ENCODE peak calls at places on chromosomes 11 and 22, in eight cellular contexts. D is activated CD8-positive, alpha-beta memory T cell treated with anti-CD3 and anti-CD28 coated beads, Interleukin-2, amount 10 ng/mL, durations not matched to agents 7 days and 5 days; T is iris pigment epithelial cell; G is choroid plexus epithelial cell; A is glomerular endothelial cell; M is left colon; N is progenitor cell of endocrine pancreas; H is glutamatergic neuron. X is an unnamed sample.

GRCh38 chr22:50016988-50017700 is 4.6 kb upstream of the IL17REL start:
- DNase-seq in N (no peak), H (no peak), G (no peak), T (no peak), A (no peak), M (no peak), D (peak), X (peak)

GRCh38 chr22:38697055-38697980 is 3.4 kb downstream of the JOSD1 start:
- DNase-seq in M (peak), T (peak), H (no peak), N (no peak), G (peak), A (no peak), D (no peak), X (no peak)

GRCh38 chr11:33622231-33622630 is 78.4 kb downstream of the C11orf91 start:
- DNase-seq in A (no peak), G (peak), T (peak), M (no peak), H (no peak), D (no peak), N (no peak), X (no peak)

GRCh38 chr11:12005476-12005875 is 3.0 kb downstream of the DKK3 start:
- DNase-seq in T (peak), A (no peak), H (no peak), N (no peak), M (no peak), D (no peak), G (peak), X (no peak)

GRCh38 chr11:43561832-43562231 is 118.7 kb upstream of the HSD17B12 start:
- DNase-seq in A (no peak), T (no peak), N (no peak), D (no peak), M (no peak), G (no peak), H (no peak), X (no peak)

GRCh38 chr11:97269527-97269926 is 879.7 kb downstream of the JRKL start:
- DNase-seq in T (no peak), H (no peak), M (no peak), G (peak), D (no peak), A (no peak), N (no peak), X (no peak)

GRCh38 chr22:33684059-33684458 is 236.2 kb downstream of the LARGE1 start:
- DNase-seq in A (no peak), N (no peak), T (no peak), M (no peak), D (no peak), H (no peak), G (no peak), X (no peak)

GRCh38 chr22:31436132-31436531 is 36.7 kb downstream of the DRG1 start:
- DNase-seq in H (no peak), G (peak), M (no peak), A (no peak), N (no peak), D (no peak), T (no peak), X (no peak)

GRCh38 chr11:126284829-126285228 is 1.9 kb downstream of the TIRAP start:
- DNase-seq in A (peak), M (peak), H (no peak), D (peak), N (no peak), T (peak), G (peak), X (peak)

GRCh38 chr11:72421351-72421750 is 13.0 kb downstream of the CLPB start:
- DNase-seq in H (no peak), D (no peak), N (no peak), M (no peak), A (no peak), G (no peak), T (no peak), X (no peak)

GRCh38 chr11:119337581-119338317 is 2.9 kb downstream of the C1QTNF5 start:
- DNase-seq in G (no peak), A (no peak), D (no peak), H (peak), N (no peak), M (no peak), T (no peak), X (no peak)

GRCh38 chr11:126332221-126332711 is 23.2 kb upstream of the ST3GAL4 start:
- DNase-seq in D (no peak), T (peak), A (no peak), G (peak), N (no peak), M (no peak), H (no peak), X (no peak)

GRCh38 chr11:8227156-8228152 is 36.2 kb downstream of the LMO1 start:
- DNase-seq in N (no peak), T (no peak), D (no peak), H (no peak), A (no peak), M (no peak), G (no peak), X (no peak)

GRCh38 chr11:111926505-111927391 is 8.0 kb downstream of the C11orf52 start:
- DNase-seq in T (peak), N (peak), H (peak), G (peak), D (peak), M (peak), A (peak), X (peak)

GRCh38 chr11:575324-575995 is 810 bp upstream of the PHRF1 start:
- DNase-seq in N (no peak), M (peak), H (no peak), T (no peak), D (no peak), G (peak), A (no peak), X (no peak)

GRCh38 chr11:105900515-105901035 is 121.5 kb downstream of the MSANTD4 start:
- DNase-seq in M (no peak), D (no peak), G (no peak), A (no peak), T (no peak), H (no peak), N (no peak), X (no peak)

GRCh38 chr11:77396305-77396704 is 77.6 kb downstream of the PAK1 start:
- DNase-seq in A (no peak), H (no peak), N (no peak), G (no peak), M (no peak), D (no peak), T (no peak), X (no peak)

GRCh38 chr22:19664951-19665783 is 49.1 kb upstream of the SEPTIN5 start:
- DNase-seq in H (no peak), D (no peak), T (no peak), M (no peak), G (no peak), A (no peak), N (no peak), X (no peak)

GRCh38 chr22:21939392-21940319 is 13.0 kb downstream of the PPM1F start:
- DNase-seq in T (no peak), H (peak), A (no peak), N (no peak), D (no peak), M (no peak), G (no peak), X (no peak)

GRCh38 chr22:33464698-33465097 is 406.5 kb upstream of the SYN3 start:
- DNase-seq in M (no peak), N (no peak), H (no peak), G (no peak), T (no peak), A (no peak), D (no peak), X (no peak)

GRCh38 chr11:1782831-1783724 is 19.4 kb upstream of the CTSD start:
- DNase-seq in D (no peak), A (no peak), N (no peak), H (peak), G (peak), T (peak), M (no peak), X (no peak)

X was measured in activated CD4-positive, alpha-beta memory T cell treated with anti-CD3 and anti-CD28 coated beads, Interleukin-2, amount 10 ng/mL, durations not matched to agents 7 days and 5 days.